ENCODE peak calls at places on chromosomes 1 and 21, in eight cellular contexts. P, B, U, D, H, E, S and F are unnamed samples.

GRCh38 chr1:44632511-44633072 is 41.7 kb downstream of the TMEM53 start:
- DNase-seq in U (peak), B (peak), S (no peak), H (no peak), D (no peak), P (no peak), E (no peak), F (peak)

GRCh38 chr1:93758842-93759515 is 77.3 kb upstream of the BCAR3 start:
- DNase-seq in E (no peak), U (peak), H (peak), P (no peak), B (no peak), S (peak), D (no peak), F (no peak)

GRCh38 chr1:197620660-197621273 is 154.5 kb downstream of the DENND1B start:
- DNase-seq in H (no peak), P (no peak), U (no peak), B (no peak), E (no peak), S (peak), D (no peak), F (no peak)

GRCh38 chr1:198850196-198850595 is 211.4 kb downstream of the PTPRC start:
- DNase-seq in S (peak), E (no peak), H (no peak), U (peak), P (no peak), B (no peak), D (no peak), F (no peak)

GRCh38 chr1:37481289-37482003 is 7.1 kb downstream of the ZC3H12A start:
- DNase-seq in U (no peak), P (no peak), H (no peak), E (no peak), S (no peak), B (no peak), D (no peak), F (no peak)

GRCh38 chr21:38082936-38083335 is 166.7 kb upstream of the KCNJ6 start:
- DNase-seq in B (no peak), S (no peak), P (no peak), D (no peak), H (no peak), U (no peak), E (no peak), F (no peak)

GRCh38 chr1:45979778-45980176 is 152.7 kb downstream of the PIK3R3 start:
- DNase-seq in P (no peak), S (no peak), U (no peak), D (no peak), H (no peak), E (no peak), B (no peak), F (no peak)

GRCh38 chr1:27342778-27343638 is 1.2 kb downstream of the SYTL1 start:
- DNase-seq in E (no peak), U (no peak), P (no peak), D (no peak), S (peak), B (no peak), H (no peak), F (peak)

GRCh38 chr1:187491082-187491720 is 662.5 kb downstream of the PLA2G4A start:
- DNase-seq in U (peak), E (no peak), P (no peak), B (no peak), S (peak), H (peak), D (no peak), F (no peak)

GRCh38 chr1:230684146-230684545 is 29.8 kb downstream of the AGT start:
- DNase-seq in U (no peak), E (no peak), S (peak), H (no peak), B (no peak), P (no peak), D (no peak), F (no peak)

GRCh38 chr1:184513421-184513820 is 126.6 kb downstream of the C1orf21 start:
- DNase-seq in D (no peak), U (peak), B (peak), H (no peak), E (no peak), S (no peak), P (no peak), F (no peak)

GRCh38 chr1:77416692-77417450 is 135.1 kb downstream of the AK5 start:
- DNase-seq in U (peak), H (no peak), S (peak), B (peak), D (no peak), P (no peak), E (peak), F (no peak)

GRCh38 chr1:43883321-43883720 is 50.3 kb upstream of the ARTN start:
- DNase-seq in S (no peak), U (no peak), P (peak), D (no peak), E (no peak), B (no peak), H (no peak), F (no peak)

GRCh38 chr1:98368995-98369394 is 292.5 kb upstream of the SNX7 start:
- DNase-seq in H (no peak), U (no peak), D (no peak), E (no peak), P (no peak), S (no peak), B (no peak), F (no peak)

GRCh38 chr1:117710710-117711109 is 104.9 kb downstream of the TENT5C start:
- DNase-seq in S (peak), D (no peak), U (no peak), B (peak), H (no peak), E (peak), P (no peak), F (no peak)
- TF ChIP-seq CTCF in S (peak), D (peak), U (peak), B (peak), H (peak), E (peak), P (no peak), F (peak)

GRCh38 chr1:112712701-112713128 is 2.4 kb downstream of the PPM1J start:
- DNase-seq in S (no peak), P (peak), E (no peak), D (no peak), H (no peak), U (no peak), B (no peak), F (no peak)

GRCh38 chr1:112716133-112716720 is 1.1 kb upstream of the PPM1J start:
- DNase-seq in E (peak), P (peak), B (peak), S (peak), U (peak), H (peak), D (peak), F (peak)

GRCh38 chr1:112713466-112714312 is 1.4 kb downstream of the PPM1J start:
- DNase-seq in B (peak), H (no peak), P (no peak), E (no peak), D (no peak), S (no peak), U (no peak), F (peak)

GRCh38 chr1:112715264-112716053 is at the start of gene PPM1J:
- DNase-seq in P (peak), S (peak), H (peak), E (peak), D (peak), U (peak), B (peak), F (peak)

GRCh38 chr1:112714313-112715263 is 544 bp downstream of the PPM1J start:
- DNase-seq in P (no peak), H (no peak), U (no peak), B (peak), E (no peak), D (no peak), S (peak), F (peak)
- TF ChIP-seq CTCF in P (no peak), H (no peak), U (no peak), B (no peak), E (peak), D (no peak), S (peak), F (no peak)

GRCh38 chr1:11659748-11660147 is 4.3 kb upstream of the FBXO6 start:
- DNase-seq in B (no peak), E (no peak), U (no peak), S (no peak), D (no peak), P (no peak), H (no peak), F (no peak)
- TF ChIP-seq CTCF in B (no peak), E (no peak), U (no peak), S (no peak), D (no peak), P (no peak), H (no peak), F (no peak)

DNA sequence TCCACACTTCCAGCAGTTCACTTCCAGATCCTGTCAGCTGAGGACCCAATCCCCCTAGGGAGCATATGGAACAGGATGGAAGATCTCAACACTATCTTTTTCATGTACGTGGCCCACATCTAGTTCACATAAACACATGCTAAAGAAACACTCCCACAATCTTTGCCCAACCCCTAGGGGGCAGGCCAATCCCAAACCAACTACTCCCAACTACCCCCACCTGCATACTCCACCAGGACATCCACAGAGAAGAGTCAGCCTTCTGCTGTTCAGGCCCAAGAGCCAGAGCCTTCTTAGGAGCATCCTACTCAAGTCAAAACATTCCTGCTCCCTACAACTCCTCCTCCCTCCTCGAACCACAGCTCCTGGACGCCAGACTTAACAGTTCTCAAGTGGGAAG is 5.6 kb upstream of the SLC5A9 start:
- DNase-seq in E (no peak), D (no peak), H (no peak), S (no peak), U (no peak), B (no peak), P (no peak), F (no peak)
- TF ChIP-seq CTCF in E (peak), D (no peak), H (no peak), S (peak), U (no peak), B (peak), P (no peak), F (no peak)

DNA sequence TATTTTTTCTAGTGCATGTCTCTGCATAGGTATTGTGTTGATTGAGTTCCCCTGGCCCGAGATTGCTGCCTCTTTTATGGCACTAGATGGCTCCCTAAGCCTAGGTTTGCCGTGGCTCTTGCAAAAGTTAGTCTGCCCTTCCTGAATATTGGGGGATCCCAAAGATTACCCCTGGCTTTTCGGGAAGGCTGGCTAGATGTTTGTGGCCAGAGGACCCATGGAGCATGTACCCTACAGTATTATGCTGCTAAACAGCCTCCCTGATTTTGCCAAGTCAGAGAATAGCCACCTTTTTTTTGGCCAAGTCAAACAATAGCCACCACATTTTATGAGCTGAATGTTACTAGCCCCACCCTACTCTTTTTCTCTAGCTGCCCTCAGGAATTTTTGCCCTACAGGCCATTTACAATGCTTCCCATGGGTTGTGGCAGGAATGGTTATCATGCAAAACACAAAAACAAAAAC is 343.2 kb downstream of the OLFM3 start:
- DNase-seq in E (peak), S (peak), H (peak), D (no peak), P (no peak), B (peak), U (peak), F (no peak)
- TF ChIP-seq CTCF in E (peak), S (peak), H (peak), D (peak), P (no peak), B (peak), U (peak), F (peak)

DNA sequence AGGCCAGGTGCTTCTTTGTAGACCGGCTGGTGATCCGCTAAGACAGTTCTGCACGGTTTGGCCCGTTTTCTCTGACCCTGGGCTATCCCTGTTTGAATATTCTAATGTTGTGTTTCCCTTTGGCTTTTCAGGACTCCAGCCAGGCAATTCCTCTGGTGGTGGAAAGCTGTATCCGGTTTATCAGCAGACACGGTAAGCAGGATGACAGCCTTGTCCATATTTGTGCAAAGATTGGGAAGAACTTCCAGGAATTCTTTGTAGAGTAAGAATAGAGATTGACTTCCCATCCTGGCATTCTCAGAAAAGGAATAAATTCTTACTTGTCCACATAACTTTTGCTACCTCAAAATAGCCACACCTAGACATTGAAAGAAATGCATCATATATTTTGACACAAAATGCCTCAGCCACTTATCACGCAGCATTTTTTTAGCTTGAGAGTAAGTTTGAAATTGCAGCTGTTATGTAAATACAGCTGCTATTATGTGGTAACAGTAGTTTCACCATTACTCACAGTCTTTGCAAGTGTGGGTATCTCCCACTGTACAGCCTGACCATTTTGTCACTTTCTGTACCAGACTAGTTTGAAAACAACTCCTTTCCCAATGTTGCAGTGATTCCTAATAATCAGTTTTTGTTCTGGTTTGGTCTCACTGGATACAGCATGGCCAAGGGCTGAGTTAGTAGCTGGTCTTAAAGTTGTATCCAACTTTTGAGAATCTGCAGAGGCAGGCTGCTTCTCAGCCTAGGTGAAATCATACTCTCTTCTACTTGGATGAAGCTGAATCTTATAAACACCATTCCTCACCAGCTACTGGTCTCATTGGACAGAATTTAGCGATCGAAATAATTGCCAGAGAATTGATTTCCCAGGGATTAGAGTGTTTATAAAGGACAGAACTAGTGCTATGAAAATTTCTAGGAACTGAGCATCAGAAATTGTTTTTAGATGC is 40.0 kb upstream of the IKBKE start:
- DNase-seq in S (peak), P (no peak), U (peak), E (no peak), H (no peak), D (no peak), B (no peak), F (peak)
- TF ChIP-seq CTCF in S (peak), P (no peak), U (no peak), E (no peak), H (no peak), D (no peak), B (no peak), F (no peak)

GRCh38 chr1:9182784-9183257 is 51.8 kb upstream of the H6PD start:
- DNase-seq in B (peak), P (no peak), D (no peak), S (no peak), U (no peak), E (no peak), H (no peak), F (peak)
- TF ChIP-seq CTCF in B (no peak), P (no peak), D (no peak), S (no peak), U (no peak), E (no peak), H (no peak), F (no peak)

DNA sequence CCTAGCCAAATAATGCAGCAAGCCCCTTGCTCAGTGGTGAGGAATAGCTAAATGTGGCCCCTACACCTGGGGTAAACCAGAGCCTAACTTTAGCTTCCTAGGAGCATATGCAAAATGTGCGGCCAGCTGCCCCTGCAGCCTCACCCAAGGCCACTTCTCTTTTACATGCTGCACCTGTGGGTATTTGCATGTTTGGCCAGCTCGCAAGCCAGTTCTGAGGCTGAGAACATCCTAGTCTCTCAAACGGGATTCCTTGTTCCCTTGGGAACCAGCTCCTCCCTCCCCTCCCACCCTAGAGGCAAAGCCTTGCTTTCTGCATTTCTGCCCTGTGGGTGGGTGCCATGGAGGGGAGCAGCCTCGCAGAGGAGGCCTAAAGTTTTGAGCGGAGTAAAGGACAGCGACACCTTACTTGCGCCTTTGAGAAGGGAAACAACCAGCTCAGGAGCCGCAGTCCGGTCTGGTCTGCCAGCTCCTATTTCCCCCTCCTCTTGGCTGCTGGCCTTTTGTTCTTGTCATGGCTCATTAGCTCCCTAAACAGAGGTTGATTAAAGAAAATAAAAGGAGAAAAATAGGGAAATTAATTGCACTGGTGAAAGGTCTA is 68.5 kb downstream of the TEX35 start:
- DNase-seq in S (no peak), B (peak), D (no peak), H (no peak), U (no peak), E (no peak), P (no peak), F (peak)
- TF ChIP-seq CTCF in S (no peak), B (no peak), D (no peak), H (no peak), U (no peak), E (no peak), P (no peak), F (no peak)